ENCODE peak calls at places on chromosomes 4 and X, in six cellular contexts. V is upper lobe of right lung, M is tibial artery, E is fibroblast of lung, R is testis, U is GM06990. F is an unnamed sample.

GRCh38 chr4:179225594-179225993 is 1783.4 kb upstream of the AGA start:
- DNase-seq in M (no peak), V (no peak), U (no peak), E (peak), R (no peak), F (no peak)

GRCh38 chrX:20438871-20439526 is 172.3 kb upstream of the RPS6KA3 start:
- DNase-seq in R (no peak), M (no peak), V (no peak), U (no peak), E (no peak), F (peak)

GRCh38 chr4:87419578-87420249 is 2.7 kb upstream of the NUDT9 start:
- DNase-seq in M (no peak), E (peak), U (no peak), V (no peak), R (no peak), F (no peak)

GRCh38 chr4:763191-763810 is 57.7 kb downstream of the PCGF3 start:
- DNase-seq in U (no peak), E (no peak), M (no peak), R (no peak), V (no peak), F (no peak)

GRCh38 chr4:71275004-71275403 is 63.8 kb upstream of the SLC4A4 start:
- DNase-seq in R (no peak), V (no peak), M (no peak), E (no peak), U (no peak), F (no peak)

GRCh38 chr4:158255727-158256324 is 45.5 kb downstream of the TMEM144 start:
- DNase-seq in E (peak), V (no peak), U (no peak), R (no peak), M (no peak), F (no peak)

GRCh38 chr4:110633358-110634319 is 10.8 kb upstream of the PITX2 start:
- DNase-seq in E (no peak), M (no peak), R (no peak), V (no peak), U (no peak), F (no peak)

GRCh38 chrX:3362956-3363355 is 16.5 kb upstream of the MXRA5 start:
- DNase-seq in M (no peak), R (no peak), E (no peak), V (no peak), U (no peak), F (no peak)

GRCh38 chr4:76687730-76688441 is 210.1 kb downstream of the SOWAHB start:
- DNase-seq in E (no peak), U (no peak), R (no peak), M (no peak), V (no peak), F (peak)

GRCh38 chr4:165079476-165079875 is 25.8 kb downstream of the TRIM75 start:
- DNase-seq in M (no peak), E (peak), U (no peak), R (peak), V (no peak), F (no peak)

GRCh38 chr4:53306729-53307128 is 59.1 kb downstream of the SCFD2 start:
- DNase-seq in E (peak), V (no peak), M (no peak), U (no peak), R (no peak), F (no peak)

GRCh38 chrX:585115-585808 is 45.3 kb upstream of the SHOX start:
- DNase-seq in R (no peak), V (no peak), M (no peak), U (no peak), E (no peak), F (no peak)

GRCh38 chr4:174505892-174506291 is 16.4 kb downstream of the HPGD start:
- DNase-seq in E (no peak), U (no peak), M (no peak), V (no peak), R (no peak), F (no peak)

GRCh38 chr4:94571720-94572119 is 120.0 kb downstream of the PDLIM5 start:
- DNase-seq in E (no peak), M (no peak), V (no peak), R (no peak), U (no peak), F (no peak)

GRCh38 chr4:69095301-69095731 is 958 bp upstream of the UGT2B7 start:
- DNase-seq in M (no peak), U (no peak), E (peak), V (no peak), R (no peak), F (no peak)

GRCh38 chr4:70505152-70505748 is 13.1 kb upstream of the AMTN start:
- DNase-seq in E (peak), V (peak), U (peak), M (peak), R (peak), F (peak)

GRCh38 chr4:6527683-6528595 is 47.0 kb upstream of the MAN2B2 start:
- DNase-seq in V (no peak), E (no peak), M (no peak), R (no peak), U (no peak), F (no peak)

GRCh38 chr4:34271479-34272355 is 1972.6 kb downstream of the ARAP2 start:
- DNase-seq in U (no peak), V (no peak), R (no peak), M (no peak), E (no peak), F (no peak)

GRCh38 chr4:103934178-103934789 is 214.5 kb upstream of the TACR3 start:
- DNase-seq in U (no peak), V (no peak), M (no peak), E (peak), R (peak), F (peak)

GRCh38 chr4:67697860-67698655 is 2.9 kb downstream of the UBA6 start:
- DNase-seq in V (no peak), U (no peak), R (no peak), M (no peak), E (no peak), F (no peak)

GRCh38 chr4:67700119-67700873 is 659 bp downstream of the UBA6 start:
- DNase-seq in R (no peak), V (no peak), U (no peak), E (peak), M (no peak), F (no peak)

GRCh38 chr4:67699603-67700002 is 1.4 kb downstream of the UBA6 start:
- DNase-seq in M (no peak), V (no peak), E (no peak), R (no peak), U (no peak), F (no peak)

GRCh38 chr4:67702166-67702565 is 1.2 kb upstream of the UBA6 start:
- DNase-seq in V (no peak), U (no peak), R (no peak), M (no peak), E (no peak), F (no peak)

DNA sequence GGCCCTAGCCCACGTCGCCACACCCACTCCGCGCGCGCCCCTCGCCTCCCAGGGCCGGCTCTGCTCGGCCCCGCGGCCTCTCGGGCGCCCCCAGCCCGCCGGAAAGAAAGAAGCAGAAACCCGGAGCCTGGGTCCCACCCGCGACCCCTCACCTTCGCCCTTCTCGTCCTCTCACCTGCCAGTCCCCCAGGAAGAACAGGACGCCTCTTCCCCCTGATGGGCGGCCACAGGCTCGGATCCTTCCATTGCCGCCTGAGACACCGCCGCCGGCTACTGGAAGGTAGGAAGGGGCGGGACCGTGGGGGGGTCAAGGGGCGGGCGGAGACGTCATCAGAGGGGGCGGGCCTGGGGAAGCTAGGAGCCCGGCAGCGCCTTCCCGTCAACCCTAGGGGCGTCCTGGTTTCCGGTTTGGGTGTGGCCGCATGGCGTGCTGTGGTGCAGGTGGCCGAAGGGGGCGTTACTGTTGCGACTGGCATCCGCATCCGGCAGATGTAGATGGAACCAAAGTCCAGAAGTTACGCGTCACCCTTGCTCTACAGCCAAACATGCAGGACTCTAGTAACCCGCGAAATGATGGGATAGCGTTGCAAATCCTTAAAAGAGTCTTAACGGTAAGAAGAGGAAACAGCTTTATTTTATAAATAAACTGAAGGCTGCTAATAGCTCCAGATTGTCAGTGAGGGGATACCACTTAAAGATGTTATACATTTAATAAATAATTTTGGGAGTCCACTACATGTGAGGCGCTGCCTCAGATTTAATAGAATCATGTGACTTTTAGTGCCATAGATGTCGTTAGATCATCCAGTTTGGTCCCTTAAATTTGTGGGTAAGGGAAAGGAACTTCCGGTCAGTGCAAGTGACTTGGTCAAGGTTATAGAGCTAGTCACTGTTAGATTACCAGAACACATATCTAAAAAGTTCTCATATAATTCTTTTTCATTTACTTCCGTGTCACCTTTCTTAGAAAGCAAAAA is at the start of gene UBA6:
- DNase-seq in V (peak), E (peak), U (peak), M (peak), R (peak), F (peak)
- TF ChIP-seq CTCF in V (peak), E (peak), U (peak), M (peak), R (peak), F (peak)

GRCh38 chrX:72306851-72307645 is 1.3 kb upstream of the CITED1 start:
- DNase-seq in U (peak), M (peak), E (peak), V (peak), R (peak), F (peak)

GRCh38 chrX:72304877-72305276 is 837 bp downstream of the CITED1 start:
- DNase-seq in E (no peak), R (no peak), M (no peak), V (no peak), U (no peak), F (no peak)

GRCh38 chrX:72307646-72308051 is 1.9 kb upstream of the CITED1 start:
- DNase-seq in R (no peak), E (no peak), M (no peak), U (no peak), V (no peak), F (no peak)

GRCh38 chrX:72306085-72306801 is 529 bp upstream of the CITED1 start:
- DNase-seq in V (no peak), E (peak), R (no peak), M (no peak), U (no peak), F (peak)

DNA sequence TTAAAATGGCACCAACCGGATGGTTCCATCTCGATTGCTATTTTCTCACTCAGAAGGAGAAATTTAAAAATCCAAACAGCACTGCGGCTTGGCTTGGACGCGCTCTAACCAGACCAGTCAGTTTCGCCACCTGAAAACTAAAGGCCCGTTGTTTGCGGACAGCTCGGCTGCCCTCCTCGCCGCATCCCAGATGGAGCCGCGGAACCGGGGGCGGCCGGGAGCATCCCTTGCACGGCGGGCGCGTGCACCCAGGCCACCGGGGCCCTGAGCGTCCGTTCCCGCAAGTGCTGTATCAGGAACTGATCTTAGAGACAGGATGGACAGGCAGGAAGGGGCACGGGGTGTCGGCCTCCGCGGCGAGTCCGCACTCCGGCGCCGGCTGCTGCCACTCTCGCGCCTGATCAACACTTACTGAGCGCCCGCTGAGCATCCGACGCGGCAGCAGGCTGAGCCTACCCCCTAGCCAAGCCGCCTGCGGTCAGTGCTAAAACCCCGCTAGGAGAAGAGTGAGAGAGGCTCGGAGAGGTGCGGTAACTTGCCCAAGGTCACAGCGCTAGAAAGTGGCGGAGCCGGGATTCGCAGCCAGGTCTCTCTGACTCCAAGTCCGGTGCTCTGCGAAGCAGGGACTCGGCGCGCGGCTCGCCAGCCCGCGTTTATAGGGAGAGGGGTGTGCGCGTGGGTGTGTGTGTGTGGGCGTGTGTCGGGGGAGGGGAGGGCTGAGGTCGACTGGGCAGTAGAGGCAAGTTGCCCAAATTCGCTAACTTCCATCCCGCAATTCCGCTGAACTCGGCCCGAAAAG is at the start of gene CITED1:
- DNase-seq in V (no peak), U (no peak), E (peak), R (peak), M (no peak), F (peak)
- H3K4me3 ChIP-seq in V (peak), U (peak), E (peak), R (peak), M (peak), F (peak)

DNA sequence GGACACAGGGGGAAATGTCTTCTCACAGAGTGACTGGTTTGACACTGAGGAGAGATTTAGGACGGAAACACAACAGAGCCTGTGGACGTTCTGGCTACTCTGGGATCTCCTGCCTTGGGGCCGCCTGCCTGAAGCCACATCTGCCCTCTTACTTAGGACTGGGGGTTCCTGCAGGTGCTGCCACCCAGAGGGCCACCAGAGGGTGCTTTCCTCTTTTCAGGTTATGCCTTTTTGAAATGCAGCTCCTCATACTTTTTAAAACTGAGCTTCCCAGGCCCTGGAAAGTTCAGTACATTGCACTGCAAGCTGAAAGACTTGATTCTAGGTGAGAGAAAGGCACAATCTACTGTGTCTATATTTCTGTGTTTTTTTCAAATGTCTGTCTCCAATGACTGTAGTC is 92.2 kb upstream of the PGRMC2 start:
- DNase-seq in M (no peak), V (no peak), E (no peak), U (no peak), R (peak), F (peak)
- TF ChIP-seq CTCF in M (peak), V (peak), E (peak), U (peak), R (peak), F (peak)

DNA sequence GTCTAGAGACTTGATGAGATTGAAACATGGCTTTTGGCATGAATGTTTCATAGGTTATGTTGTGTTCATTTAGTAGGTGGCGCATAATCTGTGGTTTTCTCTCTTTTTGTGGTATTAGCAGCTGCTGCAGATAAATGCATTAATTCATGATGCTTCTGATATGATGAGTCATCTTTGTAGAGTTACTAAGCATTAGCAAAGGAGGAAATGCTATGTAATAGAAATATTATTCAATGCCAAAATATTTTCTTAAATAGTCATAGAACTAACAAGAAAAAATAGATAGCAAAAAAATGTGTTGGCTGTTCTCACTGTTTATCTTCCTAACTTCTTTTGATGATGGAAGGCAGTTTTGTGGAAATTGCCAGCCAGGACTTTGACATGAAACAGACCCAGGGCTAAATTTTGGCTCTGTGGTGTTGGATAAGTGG is 3.6 kb downstream of the ZXDB start:
- DNase-seq in V (no peak), M (no peak), U (no peak), E (peak), R (peak), F (no peak)
- H3K4me3 ChIP-seq in V (peak), M (no peak), U (no peak), E (peak), R (no peak), F (peak)

GRCh38 chr4:1764670-1765069 is 28.4 kb upstream of the FGFR3 start:
- DNase-seq in U (no peak), V (no peak), M (no peak), E (no peak), R (no peak), F (no peak)

GRCh38 chr4:1765409-1766335 is 27.4 kb upstream of the FGFR3 start:
- DNase-seq in M (no peak), E (no peak), V (no peak), U (no peak), R (no peak), F (no peak)

GRCh38 chr4:1762264-1763010 is 30.7 kb upstream of the FGFR3 start:
- DNase-seq in R (no peak), E (no peak), M (no peak), U (no peak), V (no peak), F (no peak)

GRCh38 chr4:1763070-1763549 is 30.0 kb upstream of the FGFR3 start:
- DNase-seq in V (no peak), R (no peak), M (no peak), U (no peak), E (no peak), F (no peak)

GRCh38 chr4:1763550-1764080 is 29.5 kb upstream of the FGFR3 start:
- DNase-seq in E (peak), V (no peak), R (peak), U (no peak), M (no peak), F (no peak)
- TF ChIP-seq CTCF in E (peak), V (peak), R (no peak), U (no peak), M (no peak), F (no peak)

GRCh38 chrX:135481696-135482179 is 38.7 kb upstream of the INTS6L start:
- DNase-seq in E (no peak), U (no peak), R (no peak), M (no peak), V (no peak), F (no peak)

GRCh38 chrX:135476378-135476777 is 44.1 kb upstream of the INTS6L start:
- DNase-seq in U (no peak), R (no peak), M (no peak), E (no peak), V (no peak), F (no peak)

GRCh38 chrX:135480076-135480475 is 40.4 kb upstream of the INTS6L start:
- DNase-seq in U (no peak), E (no peak), V (no peak), M (no peak), R (no peak), F (peak)

DNA sequence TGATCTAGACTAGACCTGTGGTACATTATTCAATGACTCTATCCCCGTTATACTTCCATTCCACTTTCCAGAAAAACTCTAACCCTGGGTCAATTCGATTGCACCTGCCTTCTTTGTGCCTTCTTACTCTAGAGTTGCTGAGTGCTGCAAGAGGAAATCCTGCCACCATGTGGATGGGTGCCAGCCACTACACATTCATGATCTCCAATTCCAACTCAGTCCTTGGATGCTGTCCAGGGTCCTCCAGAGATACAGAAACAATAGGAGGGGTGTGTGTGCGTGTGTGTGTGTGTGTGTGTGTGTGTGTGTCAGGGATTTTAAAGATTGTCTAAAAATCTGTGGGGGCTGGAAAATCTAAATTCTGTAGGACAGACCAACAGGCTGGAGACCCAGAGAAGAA is 42.9 kb upstream of the INTS6L start:
- DNase-seq in U (no peak), M (peak), R (peak), E (peak), V (peak), F (peak)
- H3K4me3 ChIP-seq in U (no peak), M (no peak), R (no peak), E (no peak), V (no peak), F (no peak)

GRCh38 chr4:1798530-1799363 is 5.7 kb downstream of the FGFR3 start:
- DNase-seq in R (no peak), E (no peak), U (no peak), V (no peak), M (no peak), F (no peak)

GRCh38 chr4:1800805-1801204 is 7.7 kb downstream of the FGFR3 start:
- DNase-seq in M (no peak), U (no peak), R (no peak), V (no peak), E (no peak), F (no peak)

GRCh38 chr4:1797861-1798529 is 4.9 kb downstream of the FGFR3 start:
- DNase-seq in M (no peak), U (no peak), R (no peak), E (no peak), V (no peak), F (no peak)

GRCh38 chr4:1799997-1800375 is 6.9 kb downstream of the FGFR3 start:
- DNase-seq in E (no peak), U (no peak), V (no peak), M (no peak), R (no peak), F (no peak)

GRCh38 chr4:1799364-1799996 is 6.4 kb downstream of the FGFR3 start:
- DNase-seq in U (no peak), E (no peak), R (no peak), V (no peak), M (no peak), F (no peak)
- TF ChIP-seq CTCF in U (no peak), E (no peak), R (no peak), V (no peak), M (no peak), F (no peak)

GRCh38 chr4:153758688-153759406 is 977 bp downstream of the RNF175 start:
- DNase-seq in R (no peak), E (no peak), M (no peak), U (no peak), V (no peak), F (no peak)
- H3K4me3 ChIP-seq in R (peak), E (no peak), M (peak), U (no peak), V (no peak), F (peak)

F was measured in BE2C.